ENCODE peak calls at places on chromosomes 16 and 17, in eight cellular contexts. V, X, P, J, Y, E, S and T are unnamed samples.

GRCh38 chr17:49388692-49389513 is 25.8 kb downstream of the PHB1 start:
- DNase-seq in V (no peak), X (no peak), P (no peak), J (no peak), Y (no peak), E (no peak), S (no peak), T (no peak)

GRCh38 chr17:72632026-72632684 is 460.3 kb downstream of the SLC39A11 start:
- DNase-seq in V (no peak), X (no peak), P (no peak), J (no peak), Y (no peak), E (peak; percentile 12), S (no peak), T (peak; percentile 24)

GRCh38 chr16:52407778-52408177 is 139.2 kb downstream of the TOX3 start:
- DNase-seq in V (no peak), X (no peak), P (no peak), J (no peak), Y (no peak), E (no peak), S (no peak), T (no peak)

GRCh38 chr17:73265646-73266640 is 4.3 kb upstream of the CPSF4L start:
- DNase-seq in V (no peak), X (no peak), P (no peak), J (no peak), Y (no peak), E (no peak), S (no peak), T (no peak)

GRCh38 chr16:9566099-9566498 is 474.7 kb downstream of the HAPSTR1 start:
- DNase-seq in V (no peak), X (no peak), P (no peak), J (no peak), Y (no peak), E (no peak), S (no peak), T (no peak)

GRCh38 chr17:7403043-7403901 is 625 bp downstream of the TMEM256 start:
- DNase-seq in V (peak; percentile 84), X (peak; percentile 76), P (no peak), J (peak; percentile 55), Y (peak; percentile 26), E (peak; percentile 74), S (no peak), T (peak; percentile 73)

GRCh38 chr17:27578718-27579085 is 52.3 kb upstream of the LGALS9 start:
- DNase-seq in V (no peak), X (no peak), P (peak; percentile 49), J (no peak), Y (no peak), E (no peak), S (peak; percentile 65), T (no peak)

GRCh38 chr16:31221357-31222160 is 4.6 kb upstream of the PYDC1 start:
- DNase-seq in V (no peak), X (no peak), P (no peak), J (no peak), Y (no peak), E (no peak), S (no peak), T (no peak)

GRCh38 chr17:20232611-20233010 is 223.5 kb downstream of the SPECC1 start:
- DNase-seq in V (no peak), X (no peak), P (no peak), J (no peak), Y (no peak), E (no peak), S (no peak), T (no peak)

GRCh38 chr16:19835989-19836421 is 48.6 kb downstream of the GPRC5B start:
- DNase-seq in V (no peak), X (no peak), P (peak; percentile 22), J (no peak), Y (no peak), E (no peak), S (no peak), T (no peak)

GRCh38 chr17:36901506-36901905 is 35.8 kb upstream of the LHX1 start:
- DNase-seq in V (no peak), X (no peak), P (peak; percentile 15), J (no peak), Y (peak; percentile 64), E (no peak), S (no peak), T (no peak)

GRCh38 chr17:56136316-56136715 is 17.0 kb upstream of the ANKFN1 start:
- DNase-seq in V (no peak), X (no peak), P (no peak), J (no peak), Y (no peak), E (no peak), S (no peak), T (no peak)

GRCh38 chr17:19315104-19315503 is 47.4 kb downstream of the B9D1 start:
- DNase-seq in V (no peak), X (no peak), P (no peak), J (no peak), Y (no peak), E (no peak), S (no peak), T (no peak)

GRCh38 chr17:47225911-47226688 is 17.0 kb downstream of the MYL4 start:
- DNase-seq in V (no peak), X (no peak), P (peak; percentile 29), J (no peak), Y (no peak), E (no peak), S (no peak), T (no peak)

GRCh38 chr17:79192503-79193500 is 118.2 kb downstream of the ENGASE start:
- DNase-seq in V (no peak), X (peak; percentile 27), P (peak; percentile 51), J (peak; percentile 30), Y (peak; percentile 18), E (peak; percentile 26), S (no peak), T (peak; percentile 75)

GRCh38 chr16:79601092-79601977 is 798 bp upstream of the MAF start:
- DNase-seq in V (peak; percentile 78), X (peak; percentile 61), P (peak; percentile 31), J (no peak), Y (no peak), E (peak; percentile 42), S (peak; percentile 69), T (no peak)

GRCh38 chr16:67173808-67174705 is 3.7 kb downstream of the NOL3 start:
- DNase-seq in V (peak; percentile 91), X (peak; percentile 91), P (peak; percentile 87), J (peak; percentile 87), Y (peak; percentile 93), E (peak; percentile 82), S (peak; percentile 96), T (peak; percentile 75)

GRCh38 chr16:526181-527014 is 1.1 kb upstream of the CAPN15 start:
- DNase-seq in V (no peak), X (no peak), P (peak; percentile 66), J (peak; percentile 43), Y (no peak), E (peak; percentile 54), S (peak; percentile 46), T (peak; percentile 56)

GRCh38 chr17:67441052-67441738 is 64.1 kb downstream of the PITPNC1 start:
- DNase-seq in V (no peak), X (peak; percentile 19), P (peak; percentile 33), J (peak; percentile 90), Y (peak; percentile 24), E (peak; percentile 21), S (no peak), T (peak; percentile 38)

GRCh38 chr17:78013683-78014467 is 55.4 kb downstream of the TNRC6C start:
- DNase-seq in V (no peak), X (no peak), P (peak; percentile 89), J (peak; percentile 82), Y (peak; percentile 26), E (peak; percentile 43), S (peak; percentile 43), T (peak; percentile 57)

GRCh38 chr17:43823350-43824084 is 9.4 kb downstream of the MPP3 start:
- DNase-seq in V (no peak), X (no peak), P (no peak), J (no peak), Y (no peak), E (peak; percentile 73), S (no peak), T (no peak)
- H3K27ac ChIP-seq in V (no peak overlapping the region), X (no peak overlapping the region), P (no peak overlapping the region), J (no peak overlapping the region), Y (no peak overlapping the region), E (peak overlapping the region; percentile 87), S (no peak overlapping the region), T (no peak overlapping the region)

GRCh38 chr17:57285681-57286080 is 29.4 kb downstream of the MSI2 start:
- DNase-seq in V (no peak), X (no peak), P (no peak), J (no peak), Y (no peak), E (no peak), S (no peak), T (no peak)
- H3K36me3 ChIP-seq in V (no peaks in the 10 kb centered on the region), X (no peaks in the 10 kb centered on the region), P (no peaks in the 10 kb centered on the region), J (no peaks in the 10 kb centered on the region), Y (no peaks in the 10 kb centered on the region), E (no peaks in the 10 kb centered on the region), S (no peaks in the 10 kb centered on the region), T (peaks cover 91% of the 10 kb centered on the region)

DNA sequence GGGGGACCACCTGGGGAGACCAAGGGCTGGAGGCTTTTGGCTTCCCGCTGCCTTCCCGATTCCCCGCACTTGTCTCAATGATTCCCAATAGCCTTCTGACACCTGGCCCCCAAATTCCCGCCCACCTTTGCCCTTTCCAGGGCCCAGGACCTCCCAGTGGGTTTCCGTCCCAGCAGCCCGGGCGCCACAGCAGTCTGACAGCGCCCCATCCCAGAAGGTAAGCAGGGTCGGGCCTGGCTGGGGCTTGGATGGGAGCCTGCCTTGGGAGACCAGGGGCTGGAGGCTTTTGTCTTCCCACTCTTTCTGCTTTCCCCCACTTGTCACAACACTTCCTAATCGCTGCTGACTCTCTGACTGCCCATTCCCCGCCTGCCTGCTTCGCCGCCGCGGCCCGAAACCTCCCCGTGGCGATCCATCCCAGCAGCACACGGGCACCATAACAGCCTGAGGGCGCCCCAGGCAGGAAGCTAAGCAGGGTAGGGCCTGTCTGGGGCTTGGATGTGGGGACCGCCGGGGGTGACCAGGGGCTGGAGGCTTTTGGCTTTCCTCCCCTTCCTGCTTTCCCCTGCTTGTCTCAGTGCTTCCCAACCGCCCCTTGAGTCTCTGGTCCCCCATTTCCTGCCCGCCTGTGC is 2289.3 kb downstream of the TP53TG3F start:
- DNase-seq in V (no peak), X (no peak), P (no peak), J (no peak), Y (no peak), E (no peak), S (no peak), T (no peak)
- TF ChIP-seq CTCF in V (no peak), X (no peak), P (no peak), J (no peak), Y (no peak), E (no peak), S (no peak), T (no peak)

DNA sequence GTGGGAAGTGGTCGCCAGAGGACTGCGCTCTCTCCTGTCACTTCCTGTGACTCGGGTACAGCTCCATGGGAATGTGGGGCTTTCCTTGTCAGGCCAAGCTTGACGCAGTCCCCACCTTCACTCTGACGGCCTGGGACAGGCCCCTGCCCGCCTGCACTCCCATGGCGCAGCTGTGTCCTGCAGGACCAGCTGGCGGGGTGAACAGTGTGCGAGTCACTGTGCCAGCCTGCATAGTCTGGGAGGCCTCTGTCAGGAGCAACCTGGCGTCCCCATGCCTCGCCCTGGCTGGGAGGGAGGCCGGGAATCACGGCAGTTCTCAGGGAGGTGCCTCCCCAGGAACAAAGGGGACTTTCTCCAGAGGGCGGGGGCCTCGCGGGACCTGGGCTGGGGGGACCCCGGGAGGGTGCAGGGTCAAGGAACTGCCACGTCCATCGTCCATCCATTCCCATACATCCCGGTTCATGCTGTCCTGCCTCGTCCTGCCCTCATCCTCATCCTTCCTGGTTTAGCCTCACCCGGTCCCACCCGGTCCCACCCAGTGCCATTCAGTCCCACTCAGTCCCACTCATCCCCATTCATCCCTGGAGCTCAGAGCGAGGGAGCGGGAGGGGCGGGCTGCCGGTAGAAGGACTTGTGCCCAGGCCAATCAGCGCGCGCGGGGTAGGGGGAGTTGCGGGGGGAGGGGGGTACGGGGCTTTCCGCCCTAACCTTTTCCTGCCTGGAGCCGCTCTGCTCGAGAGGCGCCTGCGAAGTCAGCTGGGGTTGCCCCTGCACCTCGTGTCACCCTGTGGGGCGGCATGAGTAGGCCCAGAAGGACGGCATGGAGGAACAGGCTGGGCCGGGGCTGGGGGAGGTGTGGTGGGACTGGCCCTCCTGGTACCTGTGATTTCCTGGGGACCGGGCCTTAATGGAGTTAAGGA is 13.4 kb downstream of the FLYWCH1 start:
- DNase-seq in V (no peak), X (no peak), P (no peak), J (no peak), Y (no peak), E (no peak), S (no peak), T (no peak)
- H3K27ac ChIP-seq in V (no peak overlapping the region), X (no peak overlapping the region), P (no peak overlapping the region), J (no peak overlapping the region), Y (no peak overlapping the region), E (no peak overlapping the region), S (no peak overlapping the region), T (no peak overlapping the region)